ENCODE peak calls at places on chromosomes 4 and X, in five cellular contexts. V is body of pancreas, Z is stomach, T is uterus, H is heart left ventricle. E is an unnamed sample.

GRCh38 chr4:46270986-46271596 is 118.8 kb downstream of the GABRA2 start:
- DNase-seq in V (no peak), Z (no peak), T (no peak), H (no peak), E (peak)

GRCh38 chr4:134544303-134544761 is 342.7 kb upstream of the PABPC4L start:
- DNase-seq in V (peak), Z (no peak), T (no peak), H (peak), E (no peak)

GRCh38 chrX:9316096-9316495 is 148.8 kb upstream of the TBL1X start:
- DNase-seq in V (peak), Z (no peak), T (no peak), H (no peak), E (peak)

GRCh38 chr4:2168469-2169319 is 73.2 kb downstream of the HAUS3 start:
- DNase-seq in V (peak), Z (peak), T (no peak), H (no peak), E (no peak)

GRCh38 chr4:159777689-159778088 is 674.8 kb downstream of the RAPGEF2 start:
- DNase-seq in V (no peak), Z (no peak), T (no peak), H (no peak), E (no peak)

GRCh38 chrX:123626962-123627361 is 105.9 kb downstream of the THOC2 start:
- DNase-seq in V (no peak), Z (no peak), T (no peak), H (no peak), E (no peak)

GRCh38 chrX:131650637-131651410 is 107.0 kb downstream of the OR13H1 start:
- DNase-seq in V (no peak), Z (no peak), T (no peak), H (no peak), E (no peak)

GRCh38 chr4:83636930-83637329 is 101.0 kb downstream of the GPAT3 start:
- DNase-seq in V (no peak), Z (no peak), T (no peak), H (no peak), E (no peak)

GRCh38 chr4:45716093-45716492 is 407.8 kb downstream of the GABRG1 start:
- DNase-seq in V (no peak), Z (no peak), T (no peak), H (no peak), E (no peak)

GRCh38 chrX:101407167-101407747 is 468 bp downstream of the GLA start:
- DNase-seq in V (no peak), Z (no peak), T (no peak), H (no peak), E (peak)

GRCh38 chrX:39874202-39874816 is 223.4 kb downstream of the BCOR start:
- DNase-seq in V (no peak), Z (no peak), T (no peak), H (no peak), E (no peak)

GRCh38 chr4:54959656-54960055 is 165.7 kb downstream of the KDR start:
- DNase-seq in V (no peak), Z (no peak), T (no peak), H (no peak), E (no peak)

GRCh38 chr4:151644625-151645024 is 116.2 kb downstream of the GATB start:
- DNase-seq in V (peak), Z (no peak), T (no peak), H (no peak), E (peak)

GRCh38 chr4:186904104-186904503 is 180.4 kb upstream of the FAT1 start:
- DNase-seq in V (no peak), Z (no peak), T (no peak), H (no peak), E (no peak)

GRCh38 chrX:67613366-67613765 is 69.5 kb downstream of the AR start:
- DNase-seq in V (no peak), Z (no peak), T (no peak), H (no peak), E (no peak)

GRCh38 chr4:134465417-134465816 is 263.8 kb upstream of the PABPC4L start:
- DNase-seq in V (no peak), Z (no peak), T (no peak), H (no peak), E (no peak)

GRCh38 chr4:162557516-162558106 is 393.8 kb upstream of the FSTL5 start:
- DNase-seq in V (no peak), Z (no peak), T (no peak), H (no peak), E (no peak)

GRCh38 chr4:108224628-108225053 is 55.9 kb upstream of the LEF1 start:
- DNase-seq in V (peak), Z (no peak), T (no peak), H (no peak), E (no peak)

GRCh38 chr4:30802622-30803323 is 82.6 kb downstream of the PCDH7 start:
- DNase-seq in V (no peak), Z (no peak), T (no peak), H (no peak), E (no peak)

GRCh38 chr4:8283631-8284121 is 14.1 kb downstream of the HTRA3 start:
- DNase-seq in V (no peak), Z (no peak), T (no peak), H (no peak), E (no peak)

DNA sequence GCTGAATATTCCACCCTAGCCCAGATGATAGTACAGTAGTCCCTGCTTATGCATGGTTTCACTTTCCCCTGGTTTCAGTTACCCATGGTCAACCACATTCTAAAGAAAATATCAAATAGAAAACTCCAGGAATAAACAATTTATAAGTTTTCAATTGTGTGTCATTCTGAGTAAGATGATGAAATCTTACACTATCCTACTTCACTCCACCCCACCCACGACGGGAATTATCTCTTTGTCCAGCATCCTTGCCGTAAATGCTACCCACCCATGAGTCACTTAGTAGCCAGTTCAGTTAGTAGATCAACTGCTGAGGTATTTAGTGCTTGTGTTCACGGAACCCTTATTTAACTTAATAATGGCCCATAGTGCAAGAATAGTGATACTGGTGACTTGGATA is 91.4 kb downstream of the KLHL13 start:
- DNase-seq in V (no peak), Z (no peak), T (no peak), H (no peak), E (no peak)
- TF ChIP-seq POLR2A in V (no peak), Z (no peak), T (no peak), H (no peak), E (no peak)

GRCh38 chr4:145936142-145937020 is 2.2 kb downstream of the ZNF827 start:
- DNase-seq in V (peak), Z (peak), T (peak), H (peak), E (peak)

GRCh38 chr4:145938618-145939177 is at the start of gene ZNF827:
- DNase-seq in V (peak), Z (peak), T (peak), H (peak), E (peak)

GRCh38 chr4:145937990-145938611 is 522 bp downstream of the ZNF827 start:
- DNase-seq in V (peak), Z (no peak), T (peak), H (peak), E (peak)

GRCh38 chr4:145935253-145936141 is 3.1 kb downstream of the ZNF827 start:
- DNase-seq in V (peak), Z (peak), T (peak), H (peak), E (no peak)

GRCh38 chr4:145937021-145937861 is 1.4 kb downstream of the ZNF827 start:
- DNase-seq in V (peak), Z (peak), T (peak), H (peak), E (peak)
- TF ChIP-seq POLR2A in V (no peak), Z (no peak), T (peak), H (no peak), E (no peak)

DNA sequence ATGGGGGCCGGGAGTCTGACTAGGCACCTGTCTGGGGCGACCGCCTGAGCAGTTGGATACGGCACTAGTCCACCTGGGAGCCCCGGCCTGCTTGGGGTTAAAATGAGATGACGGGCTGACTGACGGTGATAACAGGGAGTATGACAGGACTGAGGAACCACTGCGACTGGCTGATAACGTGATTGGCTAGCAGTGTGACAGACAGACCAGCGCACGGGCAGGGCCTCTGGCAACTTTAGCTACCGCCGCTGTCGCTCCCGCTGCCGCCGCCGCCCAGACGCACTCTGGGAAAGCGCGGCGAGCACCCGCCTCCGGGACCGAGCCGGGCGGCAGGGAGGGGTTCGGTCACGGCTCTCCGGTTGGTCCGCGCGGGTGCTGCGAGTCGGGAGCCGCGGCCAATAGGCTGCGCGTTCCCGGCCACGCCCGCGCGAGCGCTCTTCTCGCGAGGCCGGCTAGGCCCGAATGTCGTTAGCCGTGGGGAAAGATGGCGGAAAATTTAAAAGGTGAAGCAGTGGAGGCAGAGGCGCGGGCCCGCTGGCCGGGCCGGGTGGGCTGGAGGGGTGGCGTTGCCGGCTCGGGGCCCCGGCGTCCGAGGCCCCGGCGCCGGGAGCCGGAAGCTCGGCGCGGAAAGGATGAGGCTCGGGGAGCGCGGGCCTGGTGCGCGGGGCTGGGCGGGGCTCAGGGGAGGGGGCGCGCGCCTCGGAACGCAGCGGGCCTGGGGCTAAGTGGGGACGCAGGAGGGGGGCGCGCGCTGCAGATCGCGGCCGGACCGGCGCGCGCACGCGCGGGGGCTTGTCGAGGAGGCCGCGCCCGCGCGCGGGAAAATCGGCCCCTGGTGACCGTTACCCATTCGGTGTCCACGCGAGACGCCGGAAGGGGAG is at the start of gene SUV39H1:
- DNase-seq in V (peak), Z (peak), T (peak), H (peak), E (peak)
- TF ChIP-seq POLR2A in V (peak), Z (no peak), T (peak), H (peak), E (peak)

DNA sequence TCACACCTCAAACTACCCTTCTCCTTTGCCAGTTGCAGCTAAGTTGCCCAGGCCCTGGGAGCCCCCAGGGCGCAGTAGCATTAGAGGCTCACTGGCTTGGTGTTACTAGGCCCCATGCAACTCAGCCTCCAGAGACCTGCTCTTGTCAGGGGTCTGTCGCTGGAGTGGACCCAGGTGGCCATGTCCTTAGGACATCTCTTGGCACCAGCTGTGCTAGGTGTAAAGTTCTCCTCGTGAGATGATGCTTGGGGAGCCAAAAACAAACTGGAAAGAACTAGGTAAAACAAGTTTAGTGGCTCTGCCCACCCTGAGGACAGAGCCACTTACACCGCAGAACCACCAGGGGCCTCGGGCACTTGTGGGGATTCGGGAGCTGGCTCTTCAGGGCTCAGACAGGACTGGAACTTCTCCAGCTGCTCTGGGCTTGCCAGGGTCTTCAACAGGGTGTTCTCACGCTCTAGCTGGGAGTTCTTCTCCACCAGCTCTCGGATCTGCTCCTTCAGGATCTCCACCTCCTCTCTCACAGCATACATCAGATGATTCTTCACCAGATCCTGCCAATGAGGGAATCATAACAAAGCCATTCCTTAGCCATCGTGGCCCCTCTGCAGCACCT is 61.3 kb downstream of the TSC22D3 start:
- DNase-seq in V (no peak), Z (no peak), T (no peak), H (no peak), E (peak)
- TF ChIP-seq POLR2A in V (no peak), Z (no peak), T (no peak), H (no peak), E (no peak)

GRCh38 chr4:140252742-140253555 is 99.0 kb upstream of the MAML3 start:
- DNase-seq in V (peak), Z (peak), T (peak), H (peak), E (peak)
- TF ChIP-seq POLR2A in V (peak), Z (no peak), T (peak), H (no peak), E (no peak)

DNA sequence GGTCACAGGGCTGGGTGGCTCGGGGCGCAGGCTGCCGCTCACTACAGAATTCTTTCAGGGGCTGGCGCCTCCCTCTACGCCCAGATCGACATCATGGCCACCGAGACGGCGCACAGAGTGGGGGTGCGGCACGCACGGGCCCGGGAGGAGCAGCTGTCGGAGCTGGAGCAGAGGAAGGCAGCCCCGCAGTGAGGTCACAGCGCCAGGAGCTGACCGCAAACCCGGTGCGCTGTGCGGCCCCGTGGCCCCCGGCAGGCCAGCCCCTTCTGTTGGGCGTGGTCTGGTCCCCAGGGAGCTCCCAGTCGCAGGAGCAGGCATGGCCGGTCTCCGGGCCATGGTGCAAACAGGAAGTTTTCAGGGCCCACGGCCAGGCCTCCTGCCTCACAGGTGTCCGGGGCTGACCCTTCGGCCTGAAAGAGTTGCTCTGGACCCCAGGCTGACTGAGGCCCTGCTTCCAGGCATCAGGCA is 31.6 kb downstream of the LRPAP1 start:
- DNase-seq in V (no peak), Z (no peak), T (no peak), H (no peak), E (no peak)
- TF ChIP-seq POLR2A in V (no peak), Z (no peak), T (no peak), H (no peak), E (no peak)

E was measured in NB4.